ENCODE peak calls at places on chromosomes 13 and 19, in four cellular contexts. One of them, this sample, is unnamed.

GRCh38 chr13:19618925-19619324 is 14.5 kb upstream of the MPHOSPH8 start:
- DNase-seq in activated CD8-positive, alpha-beta T cell treated with anti-CD3 and anti-CD28 coated beads for 36 hours: peak
- DNase-seq in BJ: no peak
- DNase-seq in fibroblast of pulmonary artery: peak
- DNase-seq in this sample: peak

GRCh38 chr19:55646889-55647731 is 902 bp upstream of the CCDC106 start:
- DNase-seq in fibroblast of pulmonary artery: no peak
- DNase-seq in activated CD8-positive, alpha-beta T cell treated with anti-CD3 and anti-CD28 coated beads for 36 hours: no peak
- DNase-seq in BJ: no peak
- DNase-seq in this sample: no peak

GRCh38 chr13:41457589-41458186 is 338 bp downstream of the RGCC start:
- DNase-seq in activated CD8-positive, alpha-beta T cell treated with anti-CD3 and anti-CD28 coated beads for 36 hours: peak
- DNase-seq in BJ: no peak
- DNase-seq in fibroblast of pulmonary artery: no peak
- DNase-seq in this sample: no peak

GRCh38 chr13:41678842-41679241 is 221.5 kb downstream of the RGCC start:
- DNase-seq in fibroblast of pulmonary artery: no peak
- DNase-seq in activated CD8-positive, alpha-beta T cell treated with anti-CD3 and anti-CD28 coated beads for 36 hours: no peak
- DNase-seq in BJ: no peak
- DNase-seq in this sample: no peak

GRCh38 chr19:7853760-7854107 is 20.5 kb downstream of the PRR36 start:
- DNase-seq in fibroblast of pulmonary artery: no peak
- DNase-seq in activated CD8-positive, alpha-beta T cell treated with anti-CD3 and anti-CD28 coated beads for 36 hours: no peak
- DNase-seq in BJ: no peak
- DNase-seq in this sample: no peak

GRCh38 chr19:45676851-45677263 is 8.8 kb downstream of the GIPR start:
- DNase-seq in BJ: no peak
- DNase-seq in activated CD8-positive, alpha-beta T cell treated with anti-CD3 and anti-CD28 coated beads for 36 hours: peak
- DNase-seq in fibroblast of pulmonary artery: no peak
- DNase-seq in this sample: no peak

GRCh38 chr13:98978280-98978679 is 416 bp upstream of the DOCK9 start:
- DNase-seq in activated CD8-positive, alpha-beta T cell treated with anti-CD3 and anti-CD28 coated beads for 36 hours: no peak
- DNase-seq in BJ: peak
- DNase-seq in fibroblast of pulmonary artery: peak
- DNase-seq in this sample: peak

GRCh38 chr19:46670874-46671273 is 9.9 kb upstream of the DACT3 start:
- DNase-seq in fibroblast of pulmonary artery: peak
- DNase-seq in BJ: no peak
- DNase-seq in activated CD8-positive, alpha-beta T cell treated with anti-CD3 and anti-CD28 coated beads for 36 hours: no peak
- DNase-seq in this sample: peak

GRCh38 chr13:111943229-111943795 is 123.6 kb upstream of the SOX1 start:
- DNase-seq in fibroblast of pulmonary artery: no peak
- DNase-seq in BJ: no peak
- DNase-seq in activated CD8-positive, alpha-beta T cell treated with anti-CD3 and anti-CD28 coated beads for 36 hours: no peak
- DNase-seq in this sample: no peak

GRCh38 chr19:9865732-9866627 is 30.9 kb downstream of the PIN1 start:
- DNase-seq in BJ: no peak
- DNase-seq in fibroblast of pulmonary artery: no peak
- DNase-seq in activated CD8-positive, alpha-beta T cell treated with anti-CD3 and anti-CD28 coated beads for 36 hours: peak
- DNase-seq in this sample: no peak

GRCh38 chr19:3784607-3785463 is 1.3 kb downstream of the MATK start:
- DNase-seq in BJ: no peak
- DNase-seq in fibroblast of pulmonary artery: no peak
- DNase-seq in activated CD8-positive, alpha-beta T cell treated with anti-CD3 and anti-CD28 coated beads for 36 hours: no peak
- DNase-seq in this sample: no peak

GRCh38 chr19:41264581-41265375 is 606 bp downstream of the HNRNPUL1 start:
- DNase-seq in fibroblast of pulmonary artery: peak
- DNase-seq in BJ: no peak
- DNase-seq in activated CD8-positive, alpha-beta T cell treated with anti-CD3 and anti-CD28 coated beads for 36 hours: peak
- DNase-seq in this sample: peak

GRCh38 chr13:97113231-97114001 is 108.7 kb upstream of the MBNL2 start:
- DNase-seq in activated CD8-positive, alpha-beta T cell treated with anti-CD3 and anti-CD28 coated beads for 36 hours: no peak
- DNase-seq in fibroblast of pulmonary artery: no peak
- DNase-seq in BJ: no peak
- DNase-seq in this sample: no peak

GRCh38 chr13:37587236-37587635 is 11.3 kb downstream of the POSTN start:
- DNase-seq in activated CD8-positive, alpha-beta T cell treated with anti-CD3 and anti-CD28 coated beads for 36 hours: no peak
- DNase-seq in fibroblast of pulmonary artery: no peak
- DNase-seq in BJ: no peak
- DNase-seq in this sample: no peak

GRCh38 chr19:2043864-2044708 is 7.0 kb downstream of the MKNK2 start:
- DNase-seq in activated CD8-positive, alpha-beta T cell treated with anti-CD3 and anti-CD28 coated beads for 36 hours: no peak
- DNase-seq in BJ: no peak
- DNase-seq in fibroblast of pulmonary artery: no peak
- DNase-seq in this sample: no peak

GRCh38 chr19:1943661-1944087 is 2.7 kb downstream of the CSNK1G2 start:
- DNase-seq in activated CD8-positive, alpha-beta T cell treated with anti-CD3 and anti-CD28 coated beads for 36 hours: no peak
- DNase-seq in BJ: no peak
- DNase-seq in fibroblast of pulmonary artery: no peak
- DNase-seq in this sample: no peak

GRCh38 chr13:33904431-33904830 is 86.5 kb downstream of the RFC3 start:
- DNase-seq in BJ: no peak
- DNase-seq in activated CD8-positive, alpha-beta T cell treated with anti-CD3 and anti-CD28 coated beads for 36 hours: no peak
- DNase-seq in fibroblast of pulmonary artery: no peak
- DNase-seq in this sample: no peak

GRCh38 chr19:4064073-4064550 is 2.6 kb downstream of the ZBTB7A start:
- DNase-seq in activated CD8-positive, alpha-beta T cell treated with anti-CD3 and anti-CD28 coated beads for 36 hours: no peak
- DNase-seq in fibroblast of pulmonary artery: peak
- DNase-seq in BJ: no peak
- DNase-seq in this sample: no peak

GRCh38 chr13:41500501-41500900 is 43.2 kb downstream of the RGCC start:
- DNase-seq in BJ: no peak
- DNase-seq in activated CD8-positive, alpha-beta T cell treated with anti-CD3 and anti-CD28 coated beads for 36 hours: peak
- DNase-seq in fibroblast of pulmonary artery: no peak
- DNase-seq in this sample: peak

GRCh38 chr19:17125052-17125727 is 49.6 kb downstream of the MYO9B start:
- DNase-seq in activated CD8-positive, alpha-beta T cell treated with anti-CD3 and anti-CD28 coated beads for 36 hours: peak
- DNase-seq in fibroblast of pulmonary artery: peak
- DNase-seq in BJ: no peak
- DNase-seq in this sample: no peak

GRCh38 chr13:61891420-61891819 is 475.8 kb upstream of the PCDH20 start:
- DNase-seq in BJ: no peak
- DNase-seq in fibroblast of pulmonary artery: no peak
- DNase-seq in activated CD8-positive, alpha-beta T cell treated with anti-CD3 and anti-CD28 coated beads for 36 hours: no peak
- DNase-seq in this sample: no peak

GRCh38 chr19:54014920-54015560 is 23.6 kb downstream of the CACNG6 start:
- DNase-seq in fibroblast of pulmonary artery: no peak
- DNase-seq in BJ: no peak
- DNase-seq in activated CD8-positive, alpha-beta T cell treated with anti-CD3 and anti-CD28 coated beads for 36 hours: no peak
- DNase-seq in this sample: no peak

GRCh38 chr19:4009990-4010807 is 2.7 kb downstream of the PIAS4 start:
- DNase-seq in activated CD8-positive, alpha-beta T cell treated with anti-CD3 and anti-CD28 coated beads for 36 hours: no peak
- DNase-seq in fibroblast of pulmonary artery: no peak
- DNase-seq in BJ: no peak
- DNase-seq in this sample: no peak

GRCh38 chr13:113791226-113791625 is 32.2 kb downstream of the TMEM255B start:
- DNase-seq in fibroblast of pulmonary artery: no peak
- DNase-seq in BJ: no peak
- DNase-seq in activated CD8-positive, alpha-beta T cell treated with anti-CD3 and anti-CD28 coated beads for 36 hours: no peak
- DNase-seq in this sample: no peak

GRCh38 chr19:50152578-50152977 is 10.5 kb downstream of the IZUMO2 start:
- DNase-seq in activated CD8-positive, alpha-beta T cell treated with anti-CD3 and anti-CD28 coated beads for 36 hours: no peak
- DNase-seq in BJ: no peak
- DNase-seq in fibroblast of pulmonary artery: no peak
- DNase-seq in this sample: no peak

GRCh38 chr19:50148528-50148927 is 14.6 kb downstream of the IZUMO2 start:
- DNase-seq in BJ: no peak
- DNase-seq in activated CD8-positive, alpha-beta T cell treated with anti-CD3 and anti-CD28 coated beads for 36 hours: no peak
- DNase-seq in fibroblast of pulmonary artery: no peak
- DNase-seq in this sample: no peak

GRCh38 chr19:50147462-50148423 is 15.3 kb downstream of the IZUMO2 start:
- DNase-seq in fibroblast of pulmonary artery: peak
- DNase-seq in activated CD8-positive, alpha-beta T cell treated with anti-CD3 and anti-CD28 coated beads for 36 hours: peak
- DNase-seq in BJ: peak
- DNase-seq in this sample: peak
- TF ChIP-seq CTCF in fibroblast of pulmonary artery: peak
- TF ChIP-seq CTCF in activated CD8-positive, alpha-beta T cell treated with anti-CD3 and anti-CD28 coated beads for 36 hours: peak
- TF ChIP-seq CTCF in BJ: peak
- TF ChIP-seq CTCF in this sample: peak

GRCh38 chr13:100646030-100646673 is 28.4 kb downstream of the TMTC4 start:
- DNase-seq in fibroblast of pulmonary artery: peak
- DNase-seq in activated CD8-positive, alpha-beta T cell treated with anti-CD3 and anti-CD28 coated beads for 36 hours: peak
- DNase-seq in BJ: no peak
- DNase-seq in this sample: peak
- TF ChIP-seq CTCF in fibroblast of pulmonary artery: peak
- TF ChIP-seq CTCF in activated CD8-positive, alpha-beta T cell treated with anti-CD3 and anti-CD28 coated beads for 36 hours: no peak
- TF ChIP-seq CTCF in BJ: peak
- TF ChIP-seq CTCF in this sample: peak

GRCh38 chr13:59679239-59679638 is 484.5 kb downstream of the DIAPH3 start:
- DNase-seq in activated CD8-positive, alpha-beta T cell treated with anti-CD3 and anti-CD28 coated beads for 36 hours: no peak
- DNase-seq in fibroblast of pulmonary artery: no peak
- DNase-seq in BJ: no peak
- DNase-seq in this sample: no peak

GRCh38 chr13:59677966-59678814 is 485.5 kb downstream of the DIAPH3 start:
- DNase-seq in activated CD8-positive, alpha-beta T cell treated with anti-CD3 and anti-CD28 coated beads for 36 hours: peak
- DNase-seq in BJ: peak
- DNase-seq in fibroblast of pulmonary artery: peak
- DNase-seq in this sample: peak

GRCh38 chr13:59677430-59677829 is 486.3 kb downstream of the DIAPH3 start:
- DNase-seq in BJ: no peak
- DNase-seq in fibroblast of pulmonary artery: no peak
- DNase-seq in activated CD8-positive, alpha-beta T cell treated with anti-CD3 and anti-CD28 coated beads for 36 hours: no peak
- DNase-seq in this sample: no peak

GRCh38 chr13:59681630-59682311 is 482.0 kb downstream of the DIAPH3 start:
- DNase-seq in fibroblast of pulmonary artery: no peak
- DNase-seq in activated CD8-positive, alpha-beta T cell treated with anti-CD3 and anti-CD28 coated beads for 36 hours: no peak
- DNase-seq in BJ: no peak
- DNase-seq in this sample: no peak

DNA sequence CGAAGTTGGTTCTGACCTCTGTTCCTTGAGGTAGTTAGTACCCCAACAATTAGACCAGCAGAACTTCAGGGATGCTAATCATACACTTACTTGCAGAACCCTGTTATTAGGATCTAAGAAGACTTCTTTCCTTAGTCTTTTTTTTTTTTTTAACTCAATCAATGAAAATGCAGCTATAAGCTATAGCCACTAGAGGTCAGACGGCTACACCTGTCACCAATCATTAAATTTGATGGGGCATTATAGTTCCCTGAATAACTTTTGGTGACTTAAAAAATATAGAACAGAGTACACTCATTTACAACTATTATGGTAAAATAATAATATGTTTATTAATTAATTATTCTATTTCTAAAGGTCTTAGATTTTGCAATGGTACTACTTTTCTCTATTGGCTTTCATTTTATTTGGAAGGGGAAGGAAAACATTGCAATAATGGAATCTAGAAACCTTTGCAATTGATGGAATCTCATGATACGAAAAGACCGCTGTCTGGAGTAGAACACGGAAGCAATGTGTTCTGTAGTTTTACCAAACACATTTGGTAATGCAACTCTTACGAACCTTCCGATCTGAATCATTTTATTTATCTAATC is 483.2 kb downstream of the DIAPH3 start:
- DNase-seq in fibroblast of pulmonary artery: peak
- DNase-seq in activated CD8-positive, alpha-beta T cell treated with anti-CD3 and anti-CD28 coated beads for 36 hours: no peak
- DNase-seq in BJ: no peak
- DNase-seq in this sample: peak
- TF ChIP-seq CTCF in fibroblast of pulmonary artery: peak
- TF ChIP-seq CTCF in activated CD8-positive, alpha-beta T cell treated with anti-CD3 and anti-CD28 coated beads for 36 hours: peak
- TF ChIP-seq CTCF in BJ: peak
- TF ChIP-seq CTCF in this sample: peak

DNA sequence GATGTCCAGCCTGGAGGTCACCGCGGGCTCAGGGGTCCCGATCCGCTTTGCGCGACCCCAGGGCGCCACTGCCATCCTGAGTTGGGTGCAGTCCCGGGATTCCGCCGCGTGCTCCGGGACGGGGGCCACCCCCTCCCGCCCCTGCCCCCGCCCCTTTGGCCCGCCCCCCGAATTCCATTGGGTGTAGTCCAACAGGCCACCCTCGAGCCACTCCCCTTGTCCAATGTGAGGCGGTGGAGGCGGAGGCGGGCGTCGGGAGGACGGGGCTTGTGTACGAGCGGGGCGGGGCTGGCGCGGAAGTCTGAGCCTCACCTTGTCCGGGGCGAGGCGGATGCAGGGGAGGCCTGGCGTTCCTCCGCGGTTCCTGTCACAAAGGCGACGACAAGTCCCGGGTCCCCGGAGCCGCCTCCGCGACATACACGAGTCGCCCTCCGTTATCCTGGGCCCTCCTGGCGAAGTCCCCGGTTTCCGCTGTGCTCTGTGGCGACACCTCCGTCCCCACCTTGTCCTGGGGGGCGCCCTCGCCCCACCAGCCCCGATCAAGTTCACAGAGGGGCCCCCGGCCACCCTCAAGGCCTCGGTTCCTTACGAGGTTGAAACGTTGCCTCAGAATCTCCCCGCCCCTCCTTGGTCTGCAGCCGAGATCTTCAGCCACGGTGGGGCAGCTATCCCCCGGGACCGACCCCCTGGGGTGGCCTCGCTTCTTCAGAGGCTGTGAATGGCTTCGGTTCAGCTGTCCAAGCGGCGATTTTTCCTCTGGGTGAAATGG is 1.2 kb downstream of the LDLR start:
- DNase-seq in BJ: peak
- DNase-seq in fibroblast of pulmonary artery: peak
- DNase-seq in activated CD8-positive, alpha-beta T cell treated with anti-CD3 and anti-CD28 coated beads for 36 hours: peak
- DNase-seq in this sample: peak
- TF ChIP-seq CTCF in BJ: peak
- TF ChIP-seq CTCF in fibroblast of pulmonary artery: no peak
- TF ChIP-seq CTCF in activated CD8-positive, alpha-beta T cell treated with anti-CD3 and anti-CD28 coated beads for 36 hours: no peak
- TF ChIP-seq CTCF in this sample: no peak

GRCh38 chr19:18282021-18282787 is 782 bp upstream of the JUND start:
- DNase-seq in activated CD8-positive, alpha-beta T cell treated with anti-CD3 and anti-CD28 coated beads for 36 hours: peak
- DNase-seq in BJ: no peak
- DNase-seq in fibroblast of pulmonary artery: no peak
- DNase-seq in this sample: peak
- TF ChIP-seq CTCF in activated CD8-positive, alpha-beta T cell treated with anti-CD3 and anti-CD28 coated beads for 36 hours: no peak
- TF ChIP-seq CTCF in BJ: peak
- TF ChIP-seq CTCF in fibroblast of pulmonary artery: no peak
- TF ChIP-seq CTCF in this sample: no peak

GRCh38 chr13:42769650-42770049 is 11.7 kb upstream of the FAM216B start:
- DNase-seq in BJ: no peak
- DNase-seq in fibroblast of pulmonary artery: no peak
- DNase-seq in activated CD8-positive, alpha-beta T cell treated with anti-CD3 and anti-CD28 coated beads for 36 hours: no peak
- DNase-seq in this sample: no peak
- TF ChIP-seq CTCF in BJ: no peak
- TF ChIP-seq CTCF in fibroblast of pulmonary artery: no peak
- TF ChIP-seq CTCF in activated CD8-positive, alpha-beta T cell treated with anti-CD3 and anti-CD28 coated beads for 36 hours: no peak
- TF ChIP-seq CTCF in this sample: no peak

DNA sequence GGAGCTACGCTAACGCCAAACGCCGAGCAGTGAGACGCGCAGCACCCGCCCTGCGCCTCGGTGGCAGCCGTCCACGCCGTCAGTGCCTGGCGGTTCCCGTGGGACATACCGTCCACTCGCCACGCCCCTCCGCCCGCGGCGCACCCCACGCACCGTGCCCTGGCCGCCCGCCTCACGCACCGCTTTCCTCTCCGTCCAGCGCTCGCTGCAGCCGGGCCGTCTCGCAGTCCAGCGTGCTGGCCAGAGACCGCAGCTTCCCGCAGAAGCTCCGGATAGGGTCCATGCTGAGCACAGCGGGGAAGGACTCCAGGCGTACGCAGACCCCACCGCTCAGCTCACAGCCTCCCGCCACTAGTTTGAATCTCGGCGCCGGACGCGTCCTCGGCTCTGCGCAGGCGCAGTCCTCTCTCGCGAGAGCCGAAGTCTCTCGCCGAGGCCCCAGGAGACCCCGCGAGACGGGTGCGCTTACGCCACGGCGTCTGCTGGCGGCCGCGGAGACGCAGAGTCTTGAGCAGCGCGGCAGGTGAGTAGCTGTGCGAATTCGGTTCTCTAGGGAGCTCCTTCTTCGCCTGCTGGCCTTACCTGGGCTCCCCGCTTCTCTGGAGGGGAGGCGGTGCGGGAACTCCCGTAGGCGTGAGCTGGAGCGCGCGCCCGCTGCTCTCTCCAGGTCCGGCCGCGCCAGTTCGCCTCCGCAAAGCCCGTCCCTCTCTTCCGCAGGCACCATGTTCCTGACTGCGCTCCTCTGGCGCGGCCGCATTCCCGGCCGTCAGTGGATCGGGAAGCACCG is at the start of the genes MRPL57 and SKA3:
- DNase-seq in fibroblast of pulmonary artery: peak
- DNase-seq in activated CD8-positive, alpha-beta T cell treated with anti-CD3 and anti-CD28 coated beads for 36 hours: peak
- DNase-seq in BJ: peak
- DNase-seq in this sample: peak
- TF ChIP-seq CTCF in fibroblast of pulmonary artery: no peak
- TF ChIP-seq CTCF in activated CD8-positive, alpha-beta T cell treated with anti-CD3 and anti-CD28 coated beads for 36 hours: peak
- TF ChIP-seq CTCF in BJ: no peak
- TF ChIP-seq CTCF in this sample: no peak